ENCODE peak calls at places on chromosome 3, in seven cellular contexts. V is WTC11; Y is HCT116; A is stimulated activated CD4-positive, alpha-beta T cell treated with anti-CD3 and anti-CD28 coated beads, Interleukin-2, amount 100 ng/mL, for 4 hours; E is non-pigmented ciliary epithelial cell; D is cardiac muscle cell; C is NT2/D1. Q is an unnamed sample.

GRCh38 chr3:140292684-140293083 is 357.7 kb downstream of the CLSTN2 start:
- DNase-seq in V (no peak), Y (no peak), A (no peak), E (peak; percentile 84), D (no peak), C (no peak), Q (no peak)

GRCh38 chr3:172056416-172056815 is 17.0 kb downstream of the FNDC3B start:
- DNase-seq in V (no peak), Y (no peak), A (no peak), E (no peak), D (no peak), C (no peak), Q (no peak)

GRCh38 chr3:34159613-34160420 is 361.4 kb downstream of the PDCD6IP start:
- DNase-seq in V (no peak), Y (no peak), A (no peak), E (no peak), D (no peak), C (no peak), Q (no peak)

GRCh38 chr3:73542127-73542526 is 82.6 kb downstream of the PDZRN3 start:
- DNase-seq in V (peak; percentile 53), Y (no peak), A (no peak), E (no peak), D (no peak), C (no peak), Q (no peak)

GRCh38 chr3:52879090-52879489 is 18.3 kb downstream of the STIMATE start:
- DNase-seq in V (no peak), Y (no peak), A (no peak), E (no peak), D (no peak), C (no peak), Q (no peak)

GRCh38 chr3:143464850-143465249 is 345.3 kb downstream of the CHST2 start:
- DNase-seq in V (no peak), Y (no peak), A (no peak), E (no peak), D (no peak), C (no peak), Q (no peak)

GRCh38 chr3:31165399-31165860 is 271.0 kb upstream of the GADL1 start:
- DNase-seq in V (no peak), Y (no peak), A (no peak), E (no peak), D (peak; percentile 88), C (no peak), Q (no peak)

GRCh38 chr3:35944915-35945710 is 305.8 kb downstream of the ARPP21 start:
- DNase-seq in V (no peak), Y (no peak), A (no peak), E (no peak), D (no peak), C (no peak), Q (no peak)

GRCh38 chr3:171712168-171712938 is 97.9 kb downstream of the PLD1 start:
- DNase-seq in V (no peak), Y (no peak), A (no peak), E (peak; percentile 51), D (no peak), C (no peak), Q (no peak)